ENCODE peak calls at places on chromosomes 12 and 14, in four cellular contexts. X is HepG2, H is K562, F is GM12878. J is an unnamed sample.

GRCh38 chr14:57261604-57262003 is 7.1 kb downstream of the EXOC5 start:
- DNase-seq in H (no peak), X (no peak), F (no peak), J (no peak)

GRCh38 chr14:33959692-33960151 is 8.8 kb upstream of the EGLN3 start:
- DNase-seq in X (no peak), H (no peak), F (no peak), J (peak)

GRCh38 chr12:70165450-70165849 is 77.8 kb upstream of the CNOT2 start:
- DNase-seq in F (no peak), H (no peak), X (no peak), J (no peak)

GRCh38 chr12:115213118-115213517 is 529.1 kb upstream of the TBX3 start:
- DNase-seq in H (no peak), X (no peak), F (no peak), J (no peak)

GRCh38 chr12:120224304-120225199 is 23.6 kb upstream of the RPLP0 start:
- DNase-seq in H (no peak), F (no peak), X (no peak), J (no peak)

GRCh38 chr12:115749485-115749884 is 528.0 kb downstream of the MED13L start:
- DNase-seq in X (no peak), H (no peak), F (no peak), J (no peak)

GRCh38 chr12:68406134-68406576 is 74.0 kb upstream of the MDM1 start:
- DNase-seq in H (no peak), F (no peak), X (peak), J (peak)

GRCh38 chr12:16939871-16940306 is 333.9 kb upstream of the LMO3 start:
- DNase-seq in H (peak), F (peak), X (peak), J (peak)

GRCh38 chr14:31025335-31026075 is at the start of gene AP4S1:
- DNase-seq in F (no peak), H (peak), X (peak), J (peak)

GRCh38 chr14:66163023-66163422 is 323.1 kb upstream of the CCDC196 start:
- DNase-seq in X (no peak), H (no peak), F (no peak), J (no peak)

GRCh38 chr14:66165337-66165736 is 320.8 kb upstream of the CCDC196 start:
- DNase-seq in F (no peak), X (no peak), H (no peak), J (no peak)
- TF ChIP-seq NR2C2 in F (no peak), X (no peak), H (no peak), J (no peak)

GRCh38 chr14:84228702-84229101 is 1301.2 kb upstream of the FLRT2 start:
- DNase-seq in H (no peak), X (no peak), F (no peak), J (no peak)
- TF ChIP-seq CREB1 in H (no peak), X (no peak), F (no peak), J (no peak)

DNA sequence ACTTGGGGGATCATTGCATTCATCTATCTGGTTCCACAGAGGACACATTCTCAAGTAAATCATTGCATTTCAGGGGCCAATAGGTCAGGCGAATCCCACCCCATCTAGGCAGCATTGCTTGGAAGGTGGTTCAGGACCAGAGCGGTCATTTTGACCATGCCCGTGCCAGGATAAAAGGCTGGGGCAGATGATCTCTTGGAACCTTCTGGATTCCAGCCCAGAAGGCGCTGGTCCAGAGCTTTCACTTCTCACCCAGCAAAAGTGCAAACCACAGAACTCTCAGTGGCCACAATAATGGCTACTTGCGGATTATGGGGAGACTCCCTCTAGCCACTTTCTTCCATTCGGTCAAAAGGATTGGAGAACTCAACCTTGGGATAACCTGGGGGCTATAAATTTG is 595 bp upstream of the KRT85 start:
- DNase-seq in F (no peak), X (no peak), H (no peak), J (no peak)
- TF ChIP-seq NR2C2 in F (no peak), X (no peak), H (no peak), J (no peak)

DNA sequence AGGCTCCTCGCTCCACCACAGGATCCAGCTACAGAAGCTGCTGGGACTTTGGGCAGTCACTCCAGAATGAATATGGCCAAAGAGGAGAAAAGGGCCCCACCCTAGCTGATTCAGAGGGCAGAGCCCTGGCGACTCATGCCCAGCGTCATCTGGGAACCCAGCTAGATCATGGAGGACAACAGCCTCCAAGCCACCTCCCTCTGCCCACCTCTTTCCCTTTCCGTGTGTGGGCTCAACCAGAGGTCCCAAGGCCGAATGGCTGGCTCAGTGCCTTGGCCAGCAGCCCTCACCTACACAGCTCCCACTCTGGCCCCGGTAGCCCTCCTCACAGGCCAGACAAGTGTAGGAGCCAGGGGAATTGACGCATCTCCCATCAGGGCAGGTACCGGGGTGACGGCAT is 17.4 kb downstream of the ISCA2 start:
- DNase-seq in H (no peak), F (no peak), X (no peak), J (no peak)
- TF ChIP-seq CREB1 in H (no peak), F (no peak), X (no peak), J (no peak)

DNA sequence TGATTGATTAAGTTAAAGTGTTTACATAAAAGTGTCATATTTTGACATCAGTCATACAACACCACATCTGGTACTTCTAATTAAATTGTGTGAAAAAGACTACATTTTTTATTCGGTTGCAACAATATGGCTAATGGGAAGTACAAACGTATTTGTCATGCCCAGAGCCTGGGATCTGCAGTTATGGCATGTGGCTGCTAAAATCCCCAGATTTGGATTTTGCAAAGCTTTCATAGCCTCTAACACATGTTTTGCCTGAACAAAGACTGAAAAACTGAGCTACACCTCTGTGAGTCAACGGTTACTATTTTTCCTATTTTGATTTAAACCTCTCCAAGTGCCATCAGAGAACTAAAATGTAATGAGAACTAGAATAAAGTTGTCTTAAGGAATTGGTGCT is 66.6 kb downstream of the LLPH start:
- DNase-seq in F (no peak), X (no peak), H (no peak), J (no peak)
- TF ChIP-seq NR2C2 in F (no peak), X (no peak), H (no peak), J (no peak)

DNA sequence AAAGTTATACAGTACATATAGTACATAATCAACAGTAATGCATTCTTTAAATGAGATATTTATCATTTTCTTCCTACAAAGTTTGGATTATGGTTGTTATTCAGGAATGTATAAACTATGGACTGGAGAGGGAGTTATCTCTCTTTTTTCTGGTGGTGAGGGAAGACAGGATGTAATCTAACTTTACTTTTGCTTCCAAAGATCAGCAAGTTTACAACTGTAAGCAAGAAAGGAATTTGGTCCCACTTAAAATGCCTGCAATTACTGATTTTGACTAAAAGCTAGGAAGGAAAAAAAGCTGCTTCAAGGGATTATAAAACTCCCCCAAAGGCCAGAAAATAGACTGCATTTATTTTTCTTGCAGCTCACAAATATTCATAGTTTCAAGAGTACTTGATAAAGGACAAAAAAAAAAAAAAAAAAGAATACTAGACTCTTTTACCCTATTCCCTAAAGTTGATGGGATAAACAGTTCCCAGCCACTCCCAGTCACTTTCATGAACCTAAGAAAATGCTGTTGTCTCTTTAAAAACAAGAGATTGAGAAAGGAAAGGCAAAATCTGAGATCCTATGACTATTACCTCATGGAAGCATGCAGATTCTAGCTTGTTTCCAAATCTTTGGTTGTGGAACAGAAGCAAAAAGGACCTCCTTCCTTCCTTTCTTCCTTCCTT is 128.6 kb upstream of the BMP4 start:
- DNase-seq in H (no peak), X (peak), F (no peak), J (no peak)
- TF ChIP-seq CREB1 in H (no peak), X (no peak), F (no peak), J (no peak)